ENCODE peak calls at places on chromosomes 4 and X, in four cellular contexts. Z, M, E and R are unnamed samples.

GRCh38 chr4:2924765-2925301 is 38.4 kb downstream of the NOP14 start:
- DNase-seq in M (no peak), E (no peak), Z (no peak), R (no peak)

GRCh38 chrX:44675364-44676024 is 132.8 kb upstream of the FUNDC1 start:
- DNase-seq in M (no peak), Z (no peak), E (peak; percentile 28), R (no peak)

GRCh38 chr4:120839974-120840751 is 82.4 kb downstream of the PRDM5 start:
- DNase-seq in M (no peak), Z (no peak), E (no peak), R (no peak)

GRCh38 chrX:77451041-77451440 is 3.9 kb downstream of the FGF16 start:
- DNase-seq in E (no peak), Z (no peak), M (no peak), R (no peak)

GRCh38 chr4:150244600-150244999 is 166.4 kb downstream of the DCLK2 start:
- DNase-seq in M (no peak), Z (no peak), E (no peak), R (no peak)

GRCh38 chrX:150324035-150324728 is 38.9 kb upstream of the MAMLD1 start:
- DNase-seq in M (no peak), Z (no peak), E (no peak), R (no peak)

GRCh38 chr4:140130677-140131076 is 23.3 kb downstream of the MAML3 start:
- DNase-seq in E (no peak), M (no peak), Z (no peak), R (no peak)

GRCh38 chrX:128781506-128781905 is 729.3 kb upstream of the ACTRT1 start:
- DNase-seq in M (peak; percentile 31), Z (no peak), E (no peak), R (peak; percentile 34)

GRCh38 chr4:179095585-179096228 is 1653.5 kb upstream of the AGA start:
- DNase-seq in E (no peak), M (peak; percentile 26), Z (no peak), R (no peak)

GRCh38 chr4:5051210-5051691 is at the start of gene STK32B:
- DNase-seq in Z (no peak), E (peak; percentile 47), M (peak; percentile 38), R (no peak)

GRCh38 chrX:51759055-51759454 is 15.8 kb downstream of the GSPT2 start:
- DNase-seq in E (no peak), Z (no peak), M (no peak), R (no peak)

GRCh38 chrX:20066968-20067708 is 49.6 kb downstream of the MAP7D2 start:
- DNase-seq in Z (no peak), M (peak; percentile 29), E (no peak), R (peak; percentile 24)

GRCh38 chrX:83508006-83508405 is at the start of gene POU3F4:
- DNase-seq in M (no peak), E (peak; percentile 53), Z (peak; percentile 35), R (no peak)

GRCh38 chr4:133147922-133148689 is 988 bp upstream of the PCDH10 start:
- DNase-seq in Z (peak; percentile 58), E (peak; percentile 60), M (no peak), R (no peak)

GRCh38 chr4:47972181-47972580 is 44.3 kb downstream of the CNGA1 start:
- DNase-seq in Z (no peak), E (no peak), M (no peak), R (no peak)

GRCh38 chrX:2714551-2714950 is 23.5 kb downstream of the CD99 start:
- DNase-seq in Z (no peak), M (peak; percentile 48), E (no peak), R (no peak)

GRCh38 chr4:78186597-78187543 is 129.7 kb downstream of the FRAS1 start:
- DNase-seq in E (no peak), Z (no peak), M (no peak), R (no peak)

GRCh38 chr4:845836-846251 is 19.9 kb upstream of the CPLX1 start:
- DNase-seq in E (peak; percentile 48), M (no peak), Z (no peak), R (no peak)

GRCh38 chrX:118862990-118863389 is 39.4 kb downstream of the ZCCHC12 start:
- DNase-seq in Z (no peak), E (no peak), M (no peak), R (no peak)

GRCh38 chr4:76640252-76640925 is 205.4 kb downstream of the SHROOM3 start:
- DNase-seq in Z (no peak), E (peak; percentile 40), M (no peak), R (no peak)

GRCh38 chrX:123961268-123962005 is at the start of gene STAG2:
- DNase-seq in M (peak; percentile 64), E (peak; percentile 59), Z (peak; percentile 63), R (peak; percentile 49)

GRCh38 chr4:80017125-80017854 is 55.7 kb downstream of the ANTXR2 start:
- DNase-seq in E (no peak), Z (no peak), M (no peak), R (no peak)

GRCh38 chr4:53635697-53636483 is 44.6 kb upstream of the LNX1 start:
- DNase-seq in E (no peak), Z (no peak), M (no peak), R (no peak)

GRCh38 chr4:6813725-6814124 is 31.2 kb downstream of the KIAA0232 start:
- DNase-seq in E (no peak), M (no peak), Z (no peak), R (no peak)

GRCh38 chr4:7381221-7381889 is 53.4 kb downstream of the PSAPL1 start:
- DNase-seq in Z (no peak), E (no peak), M (no peak), R (no peak)

GRCh38 chr4:1014395-1015167 is 3.2 kb downstream of the FGFRL1 start:
- DNase-seq in M (no peak), E (peak; percentile 71), Z (peak; percentile 66), R (no peak)

GRCh38 chr4:39126256-39127095 is 55.9 kb upstream of the WDR19 start:
- DNase-seq in Z (no peak), E (no peak), M (no peak), R (no peak)

GRCh38 chrX:73562986-73563739 is at the start of gene CHIC1:
- DNase-seq in E (peak; percentile 54), M (peak; percentile 76), Z (peak; percentile 56), R (peak; percentile 77)

GRCh38 chr4:181234951-181235350 is 1008.3 kb upstream of the TENM3 start:
- DNase-seq in Z (no peak), M (no peak), E (no peak), R (no peak)